ENCODE peak calls at places on chromosomes 1 and 21, in eight cellular contexts. I is stomach; Y is CD8-positive, alpha-beta T cell; S is hepatocyte; R is transverse colon; M is endodermal cell; K is tibial nerve; G is IMR-90. J is an unnamed sample.

GRCh38 chr1:204821476-204821875 is 49.2 kb upstream of the NFASC start:
- DNase-seq in I (no peak), Y (no peak), S (no peak), R (no peak), M (no peak), K (no peak), G (no peak), J (no peak)

GRCh38 chr1:115668579-115668978 is 26.8 kb downstream of the VANGL1 start:
- DNase-seq in I (no peak), Y (no peak), S (no peak), R (no peak), M (no peak), K (no peak), G (peak; percentile 57), J (no peak)

GRCh38 chr1:13494025-13494424 is 19.8 kb downstream of the LRRC38 start:
- DNase-seq in I (no peak), Y (no peak), S (no peak), R (no peak), M (no peak), K (no peak), G (no peak), J (no peak)

GRCh38 chr1:238380167-238380566 is 489.4 kb upstream of the ZP4 start:
- DNase-seq in I (no peak), Y (no peak), S (no peak), R (no peak), M (no peak), K (no peak), G (no peak), J (no peak)

GRCh38 chr1:36446261-36446660 is 4.0 kb downstream of the OSCP1 start:
- DNase-seq in I (no peak), Y (no peak), S (no peak), R (no peak), M (peak; percentile 89), K (no peak), G (no peak), J (peak; percentile 37)

GRCh38 chr1:82565546-82565945 is 764.8 kb downstream of the ADGRL2 start:
- DNase-seq in I (no peak), Y (no peak), S (no peak), R (no peak), M (no peak), K (peak; percentile 13), G (peak; percentile 1), J (no peak)

GRCh38 chr1:25649505-25650218 is 33.1 kb downstream of the MAN1C1 start:
- DNase-seq in I (no peak), Y (no peak), S (no peak), R (no peak), M (no peak), K (no peak), G (no peak), J (no peak)

GRCh38 chr1:154329152-154329521 is 3.8 kb downstream of the ATP8B2 start:
- DNase-seq in I (no peak), Y (no peak), S (no peak), R (no peak), M (peak; percentile 90), K (no peak), G (no peak), J (no peak)

GRCh38 chr1:221841291-221841982 is 99.5 kb upstream of the DUSP10 start:
- DNase-seq in I (no peak), Y (no peak), S (no peak), R (no peak), M (no peak), K (no peak), G (no peak), J (no peak)

GRCh38 chr21:35408401-35408800 is 359.3 kb upstream of the RUNX1 start:
- DNase-seq in I (no peak), Y (no peak), S (no peak), R (no peak), M (no peak), K (no peak), G (peak; percentile 58), J (no peak)

GRCh38 chr21:36087362-36088138 is 17.7 kb downstream of the CBR1 start:
- DNase-seq in I (no peak), Y (no peak), S (no peak), R (no peak), M (peak; percentile 63), K (no peak), G (peak; percentile 23), J (no peak)

GRCh38 chr1:41728403-41729202 is 190.1 kb downstream of the HIVEP3 start:
- DNase-seq in I (no peak), Y (peak; percentile 61), S (no peak), R (peak; percentile 55), M (no peak), K (no peak), G (no peak), J (no peak)

GRCh38 chr1:15158506-15159165 is 5.1 kb downstream of the TMEM51 start:
- DNase-seq in I (no peak), Y (no peak), S (peak; percentile 70), R (no peak), M (no peak), K (no peak), G (peak; percentile 98), J (no peak)

GRCh38 chr1:185788386-185788785 is 54.2 kb downstream of the HMCN1 start:
- DNase-seq in I (no peak), Y (no peak), S (no peak), R (no peak), M (no peak), K (no peak), G (no peak), J (no peak)

GRCh38 chr1:26780344-26780957 is 7.3 kb upstream of the PIGV start:
- DNase-seq in I (no peak), Y (no peak), S (no peak), R (no peak), M (no peak), K (no peak), G (no peak), J (no peak)

GRCh38 chr1:29523531-29523930 is 287.2 kb downstream of the PTPRU start:
- DNase-seq in I (peak; percentile 7), Y (no peak), S (no peak), R (no peak), M (peak; percentile 38), K (no peak), G (no peak), J (no peak)

GRCh38 chr1:160862151-160863061 is at the start of gene CD244:
- DNase-seq in I (peak; percentile 38), Y (peak; percentile 66), S (peak; percentile 28), R (peak; percentile 46), M (peak; percentile 86), K (no peak), G (no peak), J (no peak)

GRCh38 chr1:227789042-227789880 is 26.2 kb upstream of the PRSS38 start:
- DNase-seq in I (no peak), Y (no peak), S (no peak), R (no peak), M (peak; percentile 74), K (peak; percentile 10), G (peak; percentile 45), J (no peak)

GRCh38 chr1:109582021-109582420 is 33.6 kb downstream of the GNAI3 start:
- DNase-seq in I (no peak), Y (no peak), S (no peak), R (no peak), M (no peak), K (no peak), G (no peak), J (no peak)

GRCh38 chr1:109573785-109574184 is 25.4 kb downstream of the GNAI3 start:
- DNase-seq in I (no peak), Y (no peak), S (no peak), R (no peak), M (no peak), K (no peak), G (peak; percentile 65), J (no peak)

GRCh38 chr1:109579044-109579443 is 30.6 kb downstream of the GNAI3 start:
- DNase-seq in I (no peak), Y (no peak), S (no peak), R (no peak), M (no peak), K (no peak), G (peak; percentile 46), J (no peak)

GRCh38 chr1:109584766-109585165 is 34.6 kb downstream of the GNAT2 start:
- DNase-seq in I (no peak), Y (no peak), S (no peak), R (no peak), M (no peak), K (no peak), G (no peak), J (no peak)

DNA sequence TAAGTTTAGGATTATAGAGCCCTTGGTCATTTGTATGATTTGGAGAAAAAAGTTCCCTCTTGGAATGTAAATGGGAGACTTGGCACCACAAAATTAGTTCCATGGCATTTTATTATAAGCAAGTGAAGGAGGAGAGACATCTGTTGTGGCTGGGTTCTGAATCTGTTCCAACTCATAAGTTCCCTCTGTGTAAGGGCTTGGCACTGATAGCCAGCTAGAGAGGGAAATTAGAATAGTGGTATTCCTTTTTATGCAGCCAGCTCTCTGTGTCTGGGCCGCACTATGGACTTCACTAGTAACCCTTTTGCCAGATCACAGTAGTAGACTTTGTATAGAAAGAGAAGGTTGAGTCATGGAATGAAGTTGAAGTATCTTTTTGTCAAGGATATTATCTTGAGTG is 31.1 kb downstream of the GNAI3 start:
- DNase-seq in I (no peak), Y (no peak), S (peak; percentile 29), R (no peak), M (no peak), K (no peak), G (peak; percentile 28), J (no peak)
- H3K4me3 ChIP-seq in I (no peak overlapping the region), Y (no peak overlapping the region), S (no peak overlapping the region), R (no peak overlapping the region), M (no peak overlapping the region), K (no peak overlapping the region), G (no peak overlapping the region), J (no peak overlapping the region)

GRCh38 chr1:92980732-92981647 is 19.7 kb upstream of the DIPK1A start:
- DNase-seq in I (no peak), Y (peak; percentile 82), S (no peak), R (no peak), M (no peak), K (no peak), G (no peak), J (peak; percentile 88)
- H3K4me3 ChIP-seq in I (no peak overlapping the region), Y (peak overlapping the region; percentile 12), S (no peak overlapping the region), R (no peak overlapping the region), M (no peak overlapping the region), K (no peak overlapping the region), G (no peak overlapping the region), J (peak overlapping the region; percentile 52)

DNA sequence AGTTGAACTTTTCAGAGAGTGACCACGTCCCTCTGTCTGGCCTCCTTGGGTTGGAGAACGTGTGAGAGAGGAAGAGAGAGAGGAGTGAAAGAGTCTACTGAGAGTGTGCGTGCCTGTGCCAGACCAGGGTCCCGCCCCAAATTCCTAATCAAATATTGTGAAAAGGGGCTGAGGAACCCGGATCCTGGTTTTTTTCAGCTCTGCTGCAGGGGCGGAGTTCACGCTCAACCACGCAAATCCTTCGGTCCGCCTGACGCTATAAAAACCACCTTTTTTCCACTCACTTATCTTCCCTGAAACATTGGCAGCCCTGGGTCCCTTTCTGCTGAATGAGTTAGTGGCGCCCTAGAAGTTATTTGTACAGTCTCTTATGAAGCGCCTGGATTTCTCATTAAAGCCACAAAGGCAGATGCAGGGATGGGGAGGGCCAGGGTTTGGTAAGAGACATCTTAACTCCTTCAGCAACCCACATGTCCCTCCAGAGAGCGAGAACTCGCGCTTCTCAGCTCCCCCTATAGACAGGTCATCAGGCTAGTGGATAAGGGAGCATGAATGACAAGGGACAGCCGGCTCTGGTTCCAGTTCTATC is at the start of gene FMOD:
- DNase-seq in I (peak; percentile 79), Y (no peak), S (peak; percentile 86), R (peak; percentile 62), M (peak; percentile 78), K (peak; percentile 72), G (peak; percentile 46), J (no peak)
- H3K4me3 ChIP-seq in I (peak within 1 kb of the TSS; percentile 26), Y (no peak within 1 kb of the TSS), S (no peak within 1 kb of the TSS), R (peak within 1 kb of the TSS; percentile 9), M (no peak within 1 kb of the TSS), K (peak within 1 kb of the TSS; percentile 27), G (no peak within 1 kb of the TSS), J (no peak within 1 kb of the TSS)

GRCh38 chr1:93475691-93476090 is 27.8 kb downstream of the FNBP1L start:
- DNase-seq in I (no peak), Y (no peak), S (no peak), R (no peak), M (no peak), K (no peak), G (no peak), J (no peak)
- H3K4me3 ChIP-seq in I (no peak overlapping the region), Y (no peak overlapping the region), S (no peak overlapping the region), R (no peak overlapping the region), M (no peak overlapping the region), K (no peak overlapping the region), G (no peak overlapping the region), J (no peak overlapping the region)

J was measured in CD4-positive, CD25-positive, alpha-beta regulatory T cell.